ENCODE peak calls at places on chromosomes 5 and 9, in eight cellular contexts. N is heart right ventricle; I is ovary; O is A549; B is pancreas; C is CD4-positive, alpha-beta memory T cell; G is lung; L is gastrocnemius medialis. U is an unnamed sample.

GRCh38 chr9:95993342-95993741 is 117.9 kb downstream of the ERCC6L2 start:
- DNase-seq in N (no peak), I (no peak), O (no peak), B (no peak), C (no peak), G (no peak), L (no peak), U (no peak)

GRCh38 chr5:73367650-73368049 is 80.9 kb downstream of the FOXD1 start:
- DNase-seq in N (no peak), I (no peak), O (no peak), B (no peak), C (no peak), G (no peak), L (no peak), U (no peak)

GRCh38 chr9:80320480-80320879 is 748.7 kb downstream of the TLE4 start:
- DNase-seq in N (no peak), I (no peak), O (no peak), B (no peak), C (no peak), G (no peak), L (no peak), U (no peak)

GRCh38 chr9:85321561-85321960 is 420.2 kb downstream of the AGTPBP1 start:
- DNase-seq in N (no peak), I (no peak), O (no peak), B (no peak), C (no peak), G (no peak), L (no peak), U (no peak)

GRCh38 chr5:75509956-75510355 is 1.5 kb downstream of the CERT1 start:
- DNase-seq in N (no peak), I (no peak), O (no peak), B (no peak), C (no peak), G (peak; percentile 38), L (peak; percentile 44), U (no peak)

GRCh38 chr9:97501177-97501971 is at the start of gene TMOD1:
- DNase-seq in N (peak; percentile 88), I (peak; percentile 76), O (peak; percentile 83), B (peak; percentile 78), C (no peak), G (peak; percentile 51), L (peak; percentile 69), U (no peak)

GRCh38 chr9:84793251-84793650 is 123.7 kb downstream of the NTRK2 start:
- DNase-seq in N (no peak), I (no peak), O (no peak), B (no peak), C (no peak), G (no peak), L (no peak), U (no peak)

GRCh38 chr5:118984602-118985001 is 3.7 kb downstream of the DTWD2 start:
- DNase-seq in N (no peak), I (no peak), O (no peak), B (no peak), C (no peak), G (no peak), L (no peak), U (no peak)

GRCh38 chr9:20042312-20042711 is 253.5 kb upstream of the SLC24A2 start:
- DNase-seq in N (no peak), I (no peak), O (no peak), B (no peak), C (no peak), G (no peak), L (no peak), U (no peak)

GRCh38 chr5:158406884-158407790 is 548.2 kb upstream of the CLINT1 start:
- DNase-seq in N (no peak), I (no peak), O (no peak), B (no peak), C (no peak), G (no peak), L (no peak), U (no peak)

GRCh38 chr5:14266171-14266570 is 123.0 kb downstream of the TRIO start:
- DNase-seq in N (no peak), I (no peak), O (no peak), B (no peak), C (no peak), G (no peak), L (no peak), U (no peak)

GRCh38 chr5:95471922-95472321 is 80.8 kb downstream of the FAM81B start:
- DNase-seq in N (no peak), I (no peak), O (no peak), B (no peak), C (no peak), G (no peak), L (no peak), U (no peak)

DNA sequence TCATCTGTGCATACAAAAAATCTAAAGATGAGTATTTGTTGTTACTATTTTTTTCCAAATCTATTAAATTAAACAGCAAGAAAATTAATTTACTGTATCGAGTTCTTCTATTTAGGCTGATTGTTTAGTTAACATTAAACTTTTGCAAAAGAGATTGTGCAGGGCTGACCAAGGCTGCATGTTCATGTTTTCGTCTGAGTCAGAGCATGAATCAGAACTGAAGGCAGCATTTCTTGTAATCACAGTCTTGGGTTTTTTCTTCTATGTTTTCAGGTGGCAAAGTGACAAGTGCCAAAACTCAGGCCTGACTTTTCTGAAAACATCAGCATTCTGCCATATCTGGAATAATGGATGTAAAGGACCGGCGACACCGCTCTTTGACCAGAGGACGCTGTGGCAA is 1007.0 kb upstream of the WWC1 start:
- DNase-seq in N (no peak), I (no peak), O (no peak), B (no peak), C (no peak), G (no peak), L (no peak), U (no peak)
- H3K4me3 ChIP-seq in N (no peak overlapping the region), I (no peak overlapping the region), O (no peak overlapping the region), B (no peak overlapping the region), C (no peak overlapping the region), G (no peak overlapping the region), L (no peak overlapping the region), U (no peak overlapping the region)

GRCh38 chr5:19497229-19497815 is 490.7 kb downstream of the CDH18 start:
- DNase-seq in N (no peak), I (no peak), O (no peak), B (no peak), C (no peak), G (no peak), L (no peak), U (no peak)
- H3K27ac ChIP-seq in N (no peak overlapping the region), I (no peak overlapping the region), O (no peak overlapping the region), B (no peak overlapping the region), C (no peak overlapping the region), G (no peak overlapping the region), L (no peak overlapping the region), U (no peak overlapping the region)

GRCh38 chr5:142817961-142818431 is 47.8 kb downstream of the ARHGAP26 start:
- DNase-seq in N (no peak), I (no peak), O (no peak), B (no peak), C (no peak), G (no peak), L (no peak), U (no peak)
- H3K4me1 ChIP-seq in N (peaks cover 88% of the 10 kb centered on the region), I (peaks cover 2% of the 10 kb centered on the region), O (peaks cover 70% of the 10 kb centered on the region), B (peaks cover 6% of the 10 kb centered on the region), C (no peaks in the 10 kb centered on the region), G (peaks cover 20% of the 10 kb centered on the region), L (peaks cover 66% of the 10 kb centered on the region), U (no peaks in the 10 kb centered on the region)

GRCh38 chr9:136403915-136404800 is 4.2 kb upstream of the SNAPC4 start:
- DNase-seq in N (no peak), I (no peak), O (no peak), B (no peak), C (peak; percentile 48), G (no peak), L (no peak), U (peak; percentile 30)

GRCh38 chr9:136407911-136408310 is 2.5 kb downstream of the ENTR1 start:
- DNase-seq in N (no peak), I (no peak), O (no peak), B (no peak), C (no peak), G (no peak), L (no peak), U (no peak)

GRCh38 chr9:136404801-136405136 is 4.8 kb upstream of the SNAPC4 start:
- DNase-seq in N (no peak), I (no peak), O (no peak), B (no peak), C (no peak), G (no peak), L (no peak), U (no peak)

GRCh38 chr9:136403538-136403914 is 3.6 kb upstream of the SNAPC4 start:
- DNase-seq in N (no peak), I (no peak), O (no peak), B (no peak), C (peak; percentile 86), G (no peak), L (no peak), U (peak; percentile 72)

DNA sequence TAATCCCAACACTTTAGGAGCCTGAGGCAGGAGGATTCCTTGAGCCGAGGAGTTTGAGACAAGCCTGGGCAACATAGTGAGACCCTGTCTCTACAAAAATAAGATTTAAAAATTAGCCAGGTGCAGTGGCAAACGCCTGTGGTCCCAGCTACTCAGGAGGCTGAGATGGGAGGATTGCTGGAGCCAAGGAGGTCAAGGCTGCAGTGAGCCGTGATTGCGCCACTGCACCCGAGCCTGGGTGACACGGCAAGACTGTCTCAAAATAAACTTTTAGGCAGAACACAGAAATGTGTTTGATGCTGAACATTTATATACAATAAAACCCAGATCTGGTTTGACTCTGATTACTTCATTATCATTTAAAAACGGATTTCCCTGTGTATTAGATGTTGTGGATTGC is 4.9 kb downstream of the ENTR1 start:
- DNase-seq in N (no peak), I (no peak), O (no peak), B (no peak), C (no peak), G (no peak), L (no peak), U (no peak)
- H3K4me3 ChIP-seq in N (no peak overlapping the region), I (no peak overlapping the region), O (no peak overlapping the region), B (no peak overlapping the region), C (no peak overlapping the region), G (no peak overlapping the region), L (no peak overlapping the region), U (no peak overlapping the region)

GRCh38 chr9:92759990-92760893 is 4.4 kb downstream of the BICD2 start:
- DNase-seq in N (peak; percentile 78), I (no peak), O (no peak), B (no peak), C (no peak), G (peak; percentile 52), L (peak; percentile 85), U (no peak)
- H3K27ac ChIP-seq in N (peak overlapping the region; percentile 24), I (no peak overlapping the region), O (no peak overlapping the region), B (no peak overlapping the region), C (no peak overlapping the region), G (peak overlapping the region; percentile 33), L (peak overlapping the region; percentile 41), U (no peak overlapping the region)

DNA sequence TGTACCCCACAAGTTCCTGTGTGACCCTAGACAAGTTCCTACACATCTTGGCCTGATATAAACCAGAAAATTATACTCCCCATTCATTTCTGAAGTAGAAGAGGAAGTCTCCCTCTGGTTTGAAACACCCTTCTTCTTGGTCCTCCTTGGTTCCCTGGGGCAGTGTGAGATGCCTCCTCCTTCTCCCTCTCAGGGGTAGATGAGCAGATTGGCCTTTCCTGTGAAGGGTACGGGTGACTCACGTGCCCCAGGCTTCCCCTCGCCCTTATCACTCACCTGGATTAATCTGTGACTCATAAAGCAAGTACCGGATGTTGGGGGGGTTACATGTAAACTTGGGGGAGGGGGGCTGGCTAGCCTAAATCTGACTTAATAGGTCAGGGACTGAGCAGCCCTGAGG is 11.1 kb upstream of the AQP3 start:
- DNase-seq in N (no peak), I (no peak), O (peak; percentile 73), B (no peak), C (peak; percentile 64), G (peak; percentile 41), L (no peak), U (peak; percentile 74)
- H3K4me1 ChIP-seq in N (no peaks in the 10 kb centered on the region), I (no peaks in the 10 kb centered on the region), O (peaks cover 21% of the 10 kb centered on the region), B (no peaks in the 10 kb centered on the region), C (peaks cover 58% of the 10 kb centered on the region), G (peaks cover 2% of the 10 kb centered on the region), L (no peaks in the 10 kb centered on the region), U (peaks cover 55% of the 10 kb centered on the region)

U was measured in effector memory CD4-positive, alpha-beta T cell.